ENCODE peak calls at places on chromosomes 6 and 20, in ten cellular contexts. R is cardiac muscle cell; D is activated CD4-positive, alpha-beta T cell treated with anti-CD3 and anti-CD28 coated beads for 48 hours; A is KG1; Y is MV-4-11; U is fibroblast of lung; J is T-helper 22 cell; L is T-helper 1 cell; B is GM19239; C is stomach. M is an unnamed sample.

GRCh38 chr6:39466664-39467063 is 144.2 kb upstream of the KCNK16 start:
- DNase-seq in R (no peak), D (no peak), A (no peak), Y (no peak), U (no peak), J (no peak), L (no peak), B (no peak), C (no peak), M (no peak)

GRCh38 chr6:56408976-56409375 is 161.6 kb upstream of the COL21A1 start:
- DNase-seq in R (no peak), D (no peak), A (no peak), Y (no peak), U (no peak), J (no peak), L (no peak), B (no peak), C (no peak), M (no peak)

GRCh38 chr6:41647061-41647511 is 8.8 kb downstream of the MDFI start:
- DNase-seq in R (no peak), D (no peak), A (no peak), Y (no peak), U (peak), J (no peak), L (no peak), B (no peak), C (no peak), M (peak)

GRCh38 chr6:52010145-52010544 is 77.3 kb downstream of the PKHD1 start:
- DNase-seq in R (no peak), D (no peak), A (no peak), Y (no peak), U (no peak), J (no peak), L (no peak), B (no peak), C (no peak), M (no peak)

GRCh38 chr6:34340906-34341480 is 51.5 kb downstream of the NUDT3 start:
- DNase-seq in R (peak), D (no peak), A (no peak), Y (no peak), U (no peak), J (no peak), L (no peak), B (no peak), C (no peak), M (no peak)

GRCh38 chr20:35049776-35050352 is 42.7 kb downstream of the TRPC4AP start:
- DNase-seq in R (no peak), D (no peak), A (no peak), Y (no peak), U (no peak), J (no peak), L (no peak), B (no peak), C (no peak), M (no peak)

GRCh38 chr6:67458265-67458664 is 1176.8 kb upstream of the ADGRB3 start:
- DNase-seq in R (no peak), D (no peak), A (no peak), Y (no peak), U (peak), J (no peak), L (no peak), B (no peak), C (no peak), M (no peak)

GRCh38 chr20:22586645-22587310 is 2.4 kb upstream of the FOXA2 start:
- DNase-seq in R (peak), D (peak), A (no peak), Y (no peak), U (no peak), J (no peak), L (no peak), B (no peak), C (peak), M (peak)

GRCh38 chr6:113277111-113277510 is 580.0 kb upstream of the MARCKS start:
- DNase-seq in R (no peak), D (no peak), A (no peak), Y (no peak), U (no peak), J (no peak), L (no peak), B (no peak), C (no peak), M (no peak)

GRCh38 chr6:144341831-144342527 is 56.8 kb downstream of the UTRN start:
- DNase-seq in R (no peak), D (no peak), A (no peak), Y (no peak), U (peak), J (no peak), L (no peak), B (no peak), C (no peak), M (no peak)

GRCh38 chr6:46781478-46782378 is 11.5 kb upstream of the MEP1A start:
- DNase-seq in R (peak), D (peak), A (peak), Y (peak), U (peak), J (no peak), L (no peak), B (no peak), C (peak), M (peak)

GRCh38 chr6:95280690-95281273 is 296.6 kb upstream of the MANEA start:
- DNase-seq in R (peak), D (no peak), A (no peak), Y (no peak), U (peak), J (no peak), L (no peak), B (no peak), C (no peak), M (no peak)

GRCh38 chr20:46512943-46513844 is at the start of gene ZNF334:
- DNase-seq in R (peak), D (peak), A (no peak), Y (peak), U (peak), J (no peak), L (no peak), B (peak), C (peak), M (peak)

GRCh38 chr6:31763617-31763940 is 1.1 kb downstream of the SAPCD1 start:
- DNase-seq in R (peak), D (no peak), A (no peak), Y (no peak), U (peak), J (no peak), L (no peak), B (no peak), C (no peak), M (peak)

GRCh38 chr6:28651161-28651560 is 125.5 kb downstream of the GPX5 start:
- DNase-seq in R (no peak), D (no peak), A (no peak), Y (no peak), U (no peak), J (no peak), L (no peak), B (no peak), C (no peak), M (no peak)

GRCh38 chr20:6731951-6732580 is 35.4 kb upstream of the BMP2 start:
- DNase-seq in R (no peak), D (no peak), A (no peak), Y (no peak), U (peak), J (no peak), L (no peak), B (no peak), C (no peak), M (peak)

GRCh38 chr6:152984387-152984872 is 1.6 kb upstream of the FBXO5 start:
- DNase-seq in R (no peak), D (no peak), A (no peak), Y (peak), U (no peak), J (no peak), L (no peak), B (no peak), C (no peak), M (no peak)

GRCh38 chr6:82248233-82248735 is 740 bp upstream of the IBTK start:
- DNase-seq in R (peak), D (peak), A (no peak), Y (peak), U (peak), J (no peak), L (no peak), B (peak), C (peak), M (peak)

GRCh38 chr20:49386848-49387605 is 95.4 kb downstream of the KCNB1 start:
- DNase-seq in R (no peak), D (no peak), A (no peak), Y (no peak), U (no peak), J (no peak), L (no peak), B (no peak), C (no peak), M (no peak)

GRCh38 chr20:43385914-43386313 is 71.8 kb upstream of the SRSF6 start:
- DNase-seq in R (no peak), D (no peak), A (no peak), Y (no peak), U (no peak), J (no peak), L (no peak), B (no peak), C (no peak), M (no peak)

GRCh38 chr6:24858154-24858801 is 59.6 kb upstream of the ARMH2 start:
- DNase-seq in R (peak), D (no peak), A (no peak), Y (peak), U (peak), J (peak), L (no peak), B (peak), C (no peak), M (no peak)

GRCh38 chr6:7311920-7312615 is 931 bp downstream of the SSR1 start:
- DNase-seq in R (no peak), D (no peak), A (no peak), Y (peak), U (peak), J (no peak), L (no peak), B (peak), C (no peak), M (no peak)

M was measured in myocyte.